ENCODE peak calls at places on chromosomes 4 and X, in ten cellular contexts. M is H9, O is bronchial epithelial cell, H is glutamatergic neuron, E is fibroblast of pulmonary artery, C is psoas muscle, S is cardiac fibroblast, X is left lung, P is cardiac muscle cell, Y is GM06990. B is an unnamed sample.

GRCh38 chrX:9072281-9072680 is 38.4 kb upstream of the FAM9B start:
- DNase-seq in M (no peak), O (no peak), H (no peak), E (peak), C (no peak), S (peak), X (no peak), P (no peak), Y (no peak), B (no peak)

GRCh38 chr4:173169428-173170209 is 1.0 kb downstream of the GALNT7 start:
- DNase-seq in M (peak), O (peak), H (peak), E (peak), C (peak), S (peak), X (peak), P (peak), Y (peak), B (peak)

GRCh38 chr4:69523385-69524132 is 27.9 kb upstream of the UGT2B4 start:
- DNase-seq in M (no peak), O (no peak), H (no peak), E (no peak), C (no peak), S (no peak), X (no peak), P (no peak), Y (no peak), B (no peak)

GRCh38 chr4:4496604-4497372 is 45.1 kb downstream of the STX18 start:
- DNase-seq in M (no peak), O (no peak), H (no peak), E (no peak), C (no peak), S (no peak), X (no peak), P (no peak), Y (no peak), B (no peak)

GRCh38 chrX:153530411-153531145 is 13.1 kb downstream of the ATP2B3 start:
- DNase-seq in M (no peak), O (no peak), H (peak), E (no peak), C (no peak), S (no peak), X (no peak), P (no peak), Y (no peak), B (no peak)

GRCh38 chr4:95289028-95289634 is 259.6 kb downstream of the UNC5C start:
- DNase-seq in M (no peak), O (peak), H (no peak), E (peak), C (no peak), S (peak), X (no peak), P (no peak), Y (no peak), B (peak)

GRCh38 chrX:130672214-130672613 is 230.8 kb downstream of the ENOX2 start:
- DNase-seq in M (no peak), O (no peak), H (no peak), E (no peak), C (no peak), S (no peak), X (peak), P (no peak), Y (no peak), B (no peak)

GRCh38 chr4:151484396-151485102 is 75.6 kb downstream of the FHIP1A start:
- DNase-seq in M (peak), O (peak), H (no peak), E (peak), C (no peak), S (peak), X (no peak), P (peak), Y (no peak), B (no peak)

GRCh38 chr4:42359686-42360085 is 37.6 kb upstream of the SHISA3 start:
- DNase-seq in M (no peak), O (no peak), H (no peak), E (peak), C (no peak), S (peak), X (no peak), P (no peak), Y (no peak), B (no peak)

GRCh38 chrX:10031743-10032142 is 64.6 kb downstream of the CLDN34 start:
- DNase-seq in M (no peak), O (no peak), H (no peak), E (no peak), C (no peak), S (no peak), X (no peak), P (no peak), Y (peak), B (no peak)

GRCh38 chr4:128810331-128810870 is 901 bp downstream of the JADE1 start:
- DNase-seq in M (no peak), O (peak), H (no peak), E (peak), C (no peak), S (peak), X (no peak), P (peak), Y (peak), B (peak)

GRCh38 chrX:72297953-72298730 is 7.6 kb downstream of the CITED1 start:
- DNase-seq in M (peak), O (peak), H (no peak), E (peak), C (no peak), S (peak), X (no peak), P (no peak), Y (no peak), B (no peak)

GRCh38 chr4:7831330-7831729 is 108.3 kb downstream of the AFAP1 start:
- DNase-seq in M (no peak), O (peak), H (no peak), E (peak), C (peak), S (peak), X (no peak), P (no peak), Y (peak), B (peak)

GRCh38 chr4:54296548-54297203 is 67.6 kb downstream of the PDGFRA start:
- DNase-seq in M (no peak), O (no peak), H (no peak), E (no peak), C (no peak), S (no peak), X (no peak), P (no peak), Y (no peak), B (no peak)

GRCh38 chr4:15368906-15369305 is 58.9 kb upstream of the C1QTNF7 start:
- DNase-seq in M (no peak), O (no peak), H (no peak), E (peak), C (no peak), S (peak), X (no peak), P (no peak), Y (no peak), B (no peak)

GRCh38 chr4:16229604-16230003 is 3.3 kb upstream of the TAPT1 start:
- DNase-seq in M (no peak), O (no peak), H (no peak), E (no peak), C (no peak), S (no peak), X (no peak), P (no peak), Y (no peak), B (no peak)

GRCh38 chrX:16278927-16279326 is 111.6 kb downstream of the MAGEB17 start:
- DNase-seq in M (peak), O (no peak), H (no peak), E (no peak), C (no peak), S (no peak), X (no peak), P (no peak), Y (no peak), B (no peak)

GRCh38 chr4:123449780-123450179 is 53.2 kb downstream of the SPRY1 start:
- DNase-seq in M (no peak), O (peak), H (no peak), E (peak), C (no peak), S (peak), X (no peak), P (no peak), Y (peak), B (no peak)

GRCh38 chr4:122537388-122538135 is 81.0 kb upstream of the IL2 start:
- DNase-seq in M (no peak), O (no peak), H (no peak), E (no peak), C (no peak), S (no peak), X (no peak), P (no peak), Y (no peak), B (no peak)

GRCh38 chrX:13159886-13160285 is 115.5 kb upstream of the FAM9C start:
- DNase-seq in M (no peak), O (no peak), H (no peak), E (no peak), C (no peak), S (no peak), X (no peak), P (no peak), Y (no peak), B (no peak)

GRCh38 chr4:157075811-157076577 is at the start of gene GLRB:
- DNase-seq in M (peak), O (no peak), H (peak), E (peak), C (peak), S (no peak), X (peak), P (peak), Y (no peak), B (peak)

GRCh38 chrX:88612870-88613329 is 134.1 kb upstream of the CPXCR1 start:
- DNase-seq in M (no peak), O (no peak), H (no peak), E (peak), C (no peak), S (peak), X (no peak), P (peak), Y (no peak), B (no peak)

GRCh38 chrX:88613338-88613737 is 133.7 kb upstream of the CPXCR1 start:
- DNase-seq in M (peak), O (no peak), H (no peak), E (peak), C (no peak), S (peak), X (no peak), P (peak), Y (no peak), B (no peak)
- TF ChIP-seq CTCF in M (peak), O (no peak), H (no peak), E (peak), C (peak), S (peak), X (no peak), P (peak), Y (peak), B (peak)

DNA sequence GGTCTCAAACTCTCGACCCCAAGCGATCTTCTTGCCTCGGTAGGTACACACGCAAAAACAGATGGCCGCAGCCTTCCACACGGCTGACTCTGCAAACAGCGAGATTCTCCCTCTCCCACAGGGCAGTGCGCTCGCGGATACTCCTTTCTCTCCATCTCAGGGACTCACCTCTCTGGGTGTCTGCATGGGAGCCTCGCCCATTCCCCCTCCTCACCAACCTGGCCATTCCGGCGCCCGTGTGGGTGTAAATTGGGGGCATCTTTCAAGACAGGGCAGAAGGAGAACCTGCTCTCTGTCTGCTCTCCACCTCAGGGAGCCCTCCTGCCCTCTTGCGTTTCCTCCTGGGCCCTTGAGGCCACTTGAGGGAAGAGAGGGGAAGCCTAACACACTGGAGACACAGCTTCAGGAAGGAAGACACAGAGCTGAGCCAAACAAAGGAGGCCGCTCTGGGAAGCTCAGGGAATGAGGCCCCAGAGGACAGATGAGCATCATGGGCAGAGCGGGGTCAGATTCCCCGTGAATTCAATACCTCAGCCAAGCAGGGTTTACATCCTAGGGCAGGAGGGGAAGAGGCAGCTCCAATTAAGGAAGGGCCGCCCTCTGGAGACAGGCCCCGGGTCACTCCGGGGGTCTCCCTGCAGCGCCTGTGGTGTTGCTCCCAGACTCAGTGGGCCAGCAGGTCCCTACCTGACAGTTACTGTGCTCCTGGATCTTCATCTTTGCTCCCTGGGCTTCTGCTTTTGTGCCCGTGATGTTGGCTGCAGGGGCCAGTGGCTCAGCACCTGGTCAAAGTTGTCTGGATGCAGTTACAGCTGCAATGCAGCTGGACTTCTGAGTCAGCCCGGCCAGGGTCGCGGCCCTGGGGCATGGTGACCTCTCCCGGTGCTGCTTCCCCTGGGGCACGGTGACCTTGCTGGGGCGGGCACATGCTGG is 4.2 kb downstream of the CTAG2 start:
- DNase-seq in M (no peak), O (no peak), H (no peak), E (no peak), C (no peak), S (no peak), X (no peak), P (no peak), Y (no peak), B (peak)
- TF ChIP-seq CTCF in M (no peak), O (no peak), H (no peak), E (no peak), C (no peak), S (no peak), X (no peak), P (no peak), Y (no peak), B (no peak)

GRCh38 chrX:38799995-38800394 is 1.3 kb upstream of the MID1IP1 start:
- DNase-seq in M (no peak), O (no peak), H (no peak), E (no peak), C (no peak), S (no peak), X (no peak), P (no peak), Y (no peak), B (peak)
- TF ChIP-seq CTCF in M (no peak), O (no peak), H (no peak), E (no peak), C (no peak), S (no peak), X (no peak), P (no peak), Y (no peak), B (peak)

GRCh38 chr4:176793060-176793605 is 411 bp upstream of the VEGFC start:
- DNase-seq in M (no peak), O (no peak), H (no peak), E (no peak), C (no peak), S (no peak), X (peak), P (no peak), Y (no peak), B (no peak)

GRCh38 chr4:176794151-176794550 is 1.4 kb upstream of the VEGFC start:
- DNase-seq in M (no peak), O (peak), H (no peak), E (peak), C (no peak), S (peak), X (no peak), P (no peak), Y (no peak), B (no peak)

GRCh38 chr4:176791591-176792347 is 953 bp downstream of the VEGFC start:
- DNase-seq in M (peak), O (peak), H (peak), E (peak), C (peak), S (peak), X (peak), P (peak), Y (no peak), B (peak)

GRCh38 chr4:176790398-176790797 is 2.3 kb downstream of the VEGFC start:
- DNase-seq in M (no peak), O (peak), H (no peak), E (no peak), C (no peak), S (peak), X (no peak), P (no peak), Y (no peak), B (no peak)

DNA sequence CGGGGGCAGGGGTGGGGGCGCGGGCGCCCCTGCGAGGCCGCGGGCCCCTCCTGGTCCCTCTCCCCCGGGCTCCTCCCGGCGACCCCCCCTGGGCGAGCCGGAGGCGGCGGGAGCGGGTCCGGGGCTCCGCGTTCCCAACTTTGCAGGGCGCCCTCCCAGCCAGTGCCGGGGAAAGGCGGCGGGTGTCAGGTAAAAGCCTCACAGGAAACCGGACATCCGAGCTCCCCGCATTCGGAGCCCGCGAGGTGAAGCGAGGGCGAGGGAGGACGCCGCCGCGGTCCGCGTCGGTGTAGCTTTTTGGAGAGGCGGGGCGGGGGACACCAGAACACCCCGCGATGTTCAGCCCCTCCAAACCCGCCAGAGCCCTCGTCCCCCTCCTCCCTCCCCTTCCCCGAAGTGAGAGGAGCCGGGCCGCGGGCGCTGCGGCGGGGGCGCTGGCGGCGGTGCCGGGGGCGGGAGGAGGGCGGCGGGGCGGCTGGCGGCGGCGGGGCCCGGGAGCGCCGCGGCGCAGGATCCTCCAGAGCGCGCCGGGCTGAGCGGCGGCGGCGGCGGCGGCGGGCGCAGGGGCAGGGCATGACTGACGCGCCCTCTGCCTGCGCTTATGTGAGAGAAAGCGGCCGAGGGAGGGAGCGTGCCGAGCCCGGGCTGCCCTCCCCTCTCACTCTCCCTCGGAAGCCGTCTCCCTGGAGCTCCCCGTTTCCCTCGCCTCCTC is at the start of gene VEGFC:
- DNase-seq in M (peak), O (peak), H (peak), E (peak), C (peak), S (peak), X (peak), P (peak), Y (no peak), B (peak)
- TF ChIP-seq CTCF in M (no peak), O (peak), H (no peak), E (no peak), C (peak), S (no peak), X (no peak), P (no peak), Y (no peak), B (no peak)

GRCh38 chr4:21202959-21203358 is 502.7 kb downstream of the PACRGL start:
- DNase-seq in M (no peak), O (peak), H (no peak), E (no peak), C (no peak), S (no peak), X (no peak), P (no peak), Y (no peak), B (no peak)

GRCh38 chr4:21195682-21196081 is 495.4 kb downstream of the PACRGL start:
- DNase-seq in M (no peak), O (peak), H (no peak), E (no peak), C (no peak), S (no peak), X (no peak), P (no peak), Y (no peak), B (no peak)

GRCh38 chr4:21203416-21203815 is 503.2 kb downstream of the PACRGL start:
- DNase-seq in M (no peak), O (no peak), H (no peak), E (no peak), C (no peak), S (no peak), X (no peak), P (no peak), Y (no peak), B (no peak)

DNA sequence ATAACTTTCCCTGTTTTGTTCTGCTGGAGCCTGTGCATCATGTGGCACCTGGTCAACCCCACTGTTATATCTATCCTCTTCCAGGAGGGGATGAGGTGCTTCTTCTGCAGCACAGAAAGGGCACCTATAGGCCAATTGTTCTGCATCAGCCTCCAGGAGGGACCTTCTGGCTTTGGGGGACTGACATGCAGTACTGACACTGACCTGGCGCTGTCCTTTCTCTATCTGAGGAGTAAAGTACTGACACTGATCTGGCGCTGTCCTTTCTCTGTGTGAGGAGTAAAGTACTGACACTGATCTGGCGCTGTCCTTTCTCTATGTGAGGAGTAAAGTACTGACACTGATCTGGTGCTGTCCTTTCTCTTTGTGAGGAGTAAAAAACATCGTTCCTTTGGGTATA is 498.4 kb downstream of the PACRGL start:
- DNase-seq in M (peak), O (no peak), H (no peak), E (no peak), C (no peak), S (no peak), X (no peak), P (no peak), Y (no peak), B (no peak)
- TF ChIP-seq CTCF in M (peak), O (no peak), H (no peak), E (no peak), C (no peak), S (no peak), X (no peak), P (no peak), Y (no peak), B (no peak)

GRCh38 chr4:26999689-27000088 is 139.0 kb downstream of the STIM2 start:
- DNase-seq in M (no peak), O (no peak), H (no peak), E (no peak), C (no peak), S (no peak), X (no peak), P (no peak), Y (no peak), B (no peak)

GRCh38 chr4:27003602-27004238 is 143.1 kb downstream of the STIM2 start:
- DNase-seq in M (no peak), O (no peak), H (no peak), E (peak), C (no peak), S (peak), X (no peak), P (no peak), Y (no peak), B (no peak)

GRCh38 chr4:27000820-27001219 is 140.2 kb downstream of the STIM2 start:
- DNase-seq in M (no peak), O (peak), H (no peak), E (no peak), C (no peak), S (no peak), X (no peak), P (peak), Y (no peak), B (no peak)

GRCh38 chr4:27000122-27000521 is 139.5 kb downstream of the STIM2 start:
- DNase-seq in M (no peak), O (no peak), H (no peak), E (no peak), C (no peak), S (no peak), X (no peak), P (no peak), Y (no peak), B (no peak)

GRCh38 chr4:27001398-27002164 is 140.9 kb downstream of the STIM2 start:
- DNase-seq in M (no peak), O (no peak), H (no peak), E (no peak), C (no peak), S (no peak), X (no peak), P (no peak), Y (no peak), B (no peak)
- TF ChIP-seq CTCF in M (peak), O (no peak), H (peak), E (no peak), C (no peak), S (no peak), X (no peak), P (no peak), Y (no peak), B (no peak)

B was measured in GM13977.